ENCODE peak calls at places on chromosomes 13 and 19, in nine cellular contexts. One of them, this sample, is unnamed.

GRCh38 chr13:44329909-44330545 is 43.6 kb upstream of the SERP2 start:
- DNase-seq in dermis blood vessel endothelial cell: no peak
- DNase-seq in ELF-1: no peak
- DNase-seq in iPS-NIHi11: no peak
- DNase-seq in activated CD4-positive, CD25-positive, alpha-beta regulatory T cell: no peak
- DNase-seq in activated naive CD8-positive, alpha-beta T cell treated with anti-CD3 and anti-CD28 coated beads, Interleukin-2, amount 50 U/mL, for 24 hours: no peak
- DNase-seq in H9: no peak
- DNase-seq in activated naive CD4-positive, alpha-beta T cell: no peak
- DNase-seq in CMK: no peak
- DNase-seq in this sample: no peak

GRCh38 chr19:11268783-11269267 is 6.5 kb upstream of the DOCK6 start:
- DNase-seq in dermis blood vessel endothelial cell: peak; percentile 100
- DNase-seq in ELF-1: no peak
- DNase-seq in iPS-NIHi11: no peak
- DNase-seq in activated CD4-positive, CD25-positive, alpha-beta regulatory T cell: no peak
- DNase-seq in activated naive CD8-positive, alpha-beta T cell treated with anti-CD3 and anti-CD28 coated beads, Interleukin-2, amount 50 U/mL, for 24 hours: no peak
- DNase-seq in H9: no peak
- DNase-seq in activated naive CD4-positive, alpha-beta T cell: no peak
- DNase-seq in CMK: peak; percentile 76
- DNase-seq in this sample: no peak

GRCh38 chr19:22784051-22784450 is at the start of gene ZNF99:
- DNase-seq in dermis blood vessel endothelial cell: no peak
- DNase-seq in ELF-1: peak; percentile 1
- DNase-seq in iPS-NIHi11: no peak
- DNase-seq in activated CD4-positive, CD25-positive, alpha-beta regulatory T cell: no peak
- DNase-seq in activated naive CD8-positive, alpha-beta T cell treated with anti-CD3 and anti-CD28 coated beads, Interleukin-2, amount 50 U/mL, for 24 hours: no peak
- DNase-seq in H9: no peak
- DNase-seq in activated naive CD4-positive, alpha-beta T cell: no peak
- DNase-seq in CMK: no peak
- DNase-seq in this sample: peak; percentile 5

GRCh38 chr19:33821871-33822270 is 25.2 kb downstream of the KCTD15 start:
- DNase-seq in dermis blood vessel endothelial cell: no peak
- DNase-seq in ELF-1: no peak
- DNase-seq in iPS-NIHi11: no peak
- DNase-seq in activated CD4-positive, CD25-positive, alpha-beta regulatory T cell: no peak
- DNase-seq in activated naive CD8-positive, alpha-beta T cell treated with anti-CD3 and anti-CD28 coated beads, Interleukin-2, amount 50 U/mL, for 24 hours: no peak
- DNase-seq in H9: no peak
- DNase-seq in activated naive CD4-positive, alpha-beta T cell: no peak
- DNase-seq in CMK: no peak
- DNase-seq in this sample: no peak

GRCh38 chr13:85317781-85318180 is 481.4 kb downstream of the SLITRK6 start:
- DNase-seq in dermis blood vessel endothelial cell: no peak
- DNase-seq in ELF-1: no peak
- DNase-seq in iPS-NIHi11: no peak
- DNase-seq in activated CD4-positive, CD25-positive, alpha-beta regulatory T cell: no peak
- DNase-seq in activated naive CD8-positive, alpha-beta T cell treated with anti-CD3 and anti-CD28 coated beads, Interleukin-2, amount 50 U/mL, for 24 hours: no peak
- DNase-seq in H9: no peak
- DNase-seq in activated naive CD4-positive, alpha-beta T cell: no peak
- DNase-seq in CMK: no peak
- DNase-seq in this sample: no peak

GRCh38 chr19:30535011-30535410 is 162.8 kb downstream of the ZNF536 start:
- DNase-seq in dermis blood vessel endothelial cell: no peak
- DNase-seq in ELF-1: peak; percentile 17
- DNase-seq in iPS-NIHi11: no peak
- DNase-seq in activated CD4-positive, CD25-positive, alpha-beta regulatory T cell: no peak
- DNase-seq in activated naive CD8-positive, alpha-beta T cell treated with anti-CD3 and anti-CD28 coated beads, Interleukin-2, amount 50 U/mL, for 24 hours: no peak
- DNase-seq in H9: no peak
- DNase-seq in activated naive CD4-positive, alpha-beta T cell: no peak
- DNase-seq in CMK: no peak
- DNase-seq in this sample: no peak

GRCh38 chr19:32570081-32570785 is 10.8 kb upstream of the PDCD5 start:
- DNase-seq in dermis blood vessel endothelial cell: peak; percentile 72
- DNase-seq in ELF-1: peak; percentile 54
- DNase-seq in iPS-NIHi11: peak; percentile 48
- DNase-seq in activated CD4-positive, CD25-positive, alpha-beta regulatory T cell: no peak
- DNase-seq in activated naive CD8-positive, alpha-beta T cell treated with anti-CD3 and anti-CD28 coated beads, Interleukin-2, amount 50 U/mL, for 24 hours: peak; percentile 46
- DNase-seq in H9: peak; percentile 65
- DNase-seq in activated naive CD4-positive, alpha-beta T cell: no peak
- DNase-seq in CMK: no peak
- DNase-seq in this sample: no peak

GRCh38 chr19:1068111-1069001 is 1.4 kb downstream of the ARHGAP45 start:
- DNase-seq in dermis blood vessel endothelial cell: no peak
- DNase-seq in ELF-1: no peak
- DNase-seq in iPS-NIHi11: no peak
- DNase-seq in activated CD4-positive, CD25-positive, alpha-beta regulatory T cell: peak; percentile 24
- DNase-seq in activated naive CD8-positive, alpha-beta T cell treated with anti-CD3 and anti-CD28 coated beads, Interleukin-2, amount 50 U/mL, for 24 hours: peak; percentile 76
- DNase-seq in H9: no peak
- DNase-seq in activated naive CD4-positive, alpha-beta T cell: no peak
- DNase-seq in CMK: no peak
- DNase-seq in this sample: no peak

GRCh38 chr13:109509154-109509905 is 277.1 kb downstream of the IRS2 start:
- DNase-seq in dermis blood vessel endothelial cell: no peak
- DNase-seq in ELF-1: no peak
- DNase-seq in iPS-NIHi11: no peak
- DNase-seq in activated CD4-positive, CD25-positive, alpha-beta regulatory T cell: no peak
- DNase-seq in activated naive CD8-positive, alpha-beta T cell treated with anti-CD3 and anti-CD28 coated beads, Interleukin-2, amount 50 U/mL, for 24 hours: no peak
- DNase-seq in H9: no peak
- DNase-seq in activated naive CD4-positive, alpha-beta T cell: no peak
- DNase-seq in CMK: no peak
- DNase-seq in this sample: no peak

GRCh38 chr19:56504581-56504980 is 3.1 kb upstream of the ZNF471 start:
- DNase-seq in dermis blood vessel endothelial cell: no peak
- DNase-seq in ELF-1: no peak
- DNase-seq in iPS-NIHi11: no peak
- DNase-seq in activated CD4-positive, CD25-positive, alpha-beta regulatory T cell: no peak
- DNase-seq in activated naive CD8-positive, alpha-beta T cell treated with anti-CD3 and anti-CD28 coated beads, Interleukin-2, amount 50 U/mL, for 24 hours: no peak
- DNase-seq in H9: no peak
- DNase-seq in activated naive CD4-positive, alpha-beta T cell: no peak
- DNase-seq in CMK: no peak
- DNase-seq in this sample: no peak

GRCh38 chr19:45780146-45780447 is 2.2 kb downstream of the DMPK start:
- DNase-seq in dermis blood vessel endothelial cell: no peak
- DNase-seq in ELF-1: peak; percentile 22
- DNase-seq in iPS-NIHi11: no peak
- DNase-seq in activated CD4-positive, CD25-positive, alpha-beta regulatory T cell: no peak
- DNase-seq in activated naive CD8-positive, alpha-beta T cell treated with anti-CD3 and anti-CD28 coated beads, Interleukin-2, amount 50 U/mL, for 24 hours: no peak
- DNase-seq in H9: no peak
- DNase-seq in activated naive CD4-positive, alpha-beta T cell: no peak
- DNase-seq in CMK: no peak
- DNase-seq in this sample: no peak

GRCh38 chr13:44755872-44756271 is 179.7 kb upstream of the TSC22D1 start:
- DNase-seq in dermis blood vessel endothelial cell: peak; percentile 61
- DNase-seq in ELF-1: no peak
- DNase-seq in iPS-NIHi11: no peak
- DNase-seq in activated CD4-positive, CD25-positive, alpha-beta regulatory T cell: no peak
- DNase-seq in activated naive CD8-positive, alpha-beta T cell treated with anti-CD3 and anti-CD28 coated beads, Interleukin-2, amount 50 U/mL, for 24 hours: no peak
- DNase-seq in H9: no peak
- DNase-seq in activated naive CD4-positive, alpha-beta T cell: no peak
- DNase-seq in CMK: no peak
- DNase-seq in this sample: no peak

GRCh38 chr13:66780814-66781213 is 449.3 kb downstream of the PCDH9 start:
- DNase-seq in dermis blood vessel endothelial cell: no peak
- DNase-seq in ELF-1: no peak
- DNase-seq in iPS-NIHi11: no peak
- DNase-seq in activated CD4-positive, CD25-positive, alpha-beta regulatory T cell: no peak
- DNase-seq in activated naive CD8-positive, alpha-beta T cell treated with anti-CD3 and anti-CD28 coated beads, Interleukin-2, amount 50 U/mL, for 24 hours: no peak
- DNase-seq in H9: no peak
- DNase-seq in activated naive CD4-positive, alpha-beta T cell: no peak
- DNase-seq in CMK: no peak
- DNase-seq in this sample: no peak

GRCh38 chr19:290539-291521 is at the start of gene PLPP2:
- DNase-seq in dermis blood vessel endothelial cell: peak; percentile 37
- DNase-seq in ELF-1: peak; percentile 81
- DNase-seq in iPS-NIHi11: peak; percentile 86
- DNase-seq in activated CD4-positive, CD25-positive, alpha-beta regulatory T cell: no peak
- DNase-seq in activated naive CD8-positive, alpha-beta T cell treated with anti-CD3 and anti-CD28 coated beads, Interleukin-2, amount 50 U/mL, for 24 hours: peak; percentile 27
- DNase-seq in H9: peak; percentile 96
- DNase-seq in activated naive CD4-positive, alpha-beta T cell: no peak
- DNase-seq in CMK: no peak
- DNase-seq in this sample: no peak

GRCh38 chr19:42191855-42192254 is 25.6 kb downstream of the DEDD2 start:
- DNase-seq in dermis blood vessel endothelial cell: no peak
- DNase-seq in ELF-1: no peak
- DNase-seq in iPS-NIHi11: no peak
- DNase-seq in activated CD4-positive, CD25-positive, alpha-beta regulatory T cell: no peak
- DNase-seq in activated naive CD8-positive, alpha-beta T cell treated with anti-CD3 and anti-CD28 coated beads, Interleukin-2, amount 50 U/mL, for 24 hours: peak; percentile 46
- DNase-seq in H9: no peak
- DNase-seq in activated naive CD4-positive, alpha-beta T cell: no peak
- DNase-seq in CMK: no peak
- DNase-seq in this sample: no peak

GRCh38 chr19:8531470-8531869 is 17.5 kb upstream of the ZNF414 start:
- DNase-seq in dermis blood vessel endothelial cell: no peak
- DNase-seq in ELF-1: no peak
- DNase-seq in iPS-NIHi11: no peak
- DNase-seq in activated CD4-positive, CD25-positive, alpha-beta regulatory T cell: no peak
- DNase-seq in activated naive CD8-positive, alpha-beta T cell treated with anti-CD3 and anti-CD28 coated beads, Interleukin-2, amount 50 U/mL, for 24 hours: no peak
- DNase-seq in H9: no peak
- DNase-seq in activated naive CD4-positive, alpha-beta T cell: no peak
- DNase-seq in CMK: no peak
- DNase-seq in this sample: no peak

GRCh38 chr19:18735752-18736151 is 52.3 kb downstream of the CRTC1 start:
- DNase-seq in dermis blood vessel endothelial cell: no peak
- DNase-seq in ELF-1: no peak
- DNase-seq in iPS-NIHi11: no peak
- DNase-seq in activated CD4-positive, CD25-positive, alpha-beta regulatory T cell: no peak
- DNase-seq in activated naive CD8-positive, alpha-beta T cell treated with anti-CD3 and anti-CD28 coated beads, Interleukin-2, amount 50 U/mL, for 24 hours: no peak
- DNase-seq in H9: no peak
- DNase-seq in activated naive CD4-positive, alpha-beta T cell: no peak
- DNase-seq in CMK: no peak
- DNase-seq in this sample: no peak

GRCh38 chr19:43562698-43563241 is 12.6 kb downstream of the XRCC1 start:
- DNase-seq in dermis blood vessel endothelial cell: peak; percentile 83
- DNase-seq in ELF-1: no peak
- DNase-seq in iPS-NIHi11: no peak
- DNase-seq in activated CD4-positive, CD25-positive, alpha-beta regulatory T cell: peak; percentile 61
- DNase-seq in activated naive CD8-positive, alpha-beta T cell treated with anti-CD3 and anti-CD28 coated beads, Interleukin-2, amount 50 U/mL, for 24 hours: peak; percentile 71
- DNase-seq in H9: no peak
- DNase-seq in activated naive CD4-positive, alpha-beta T cell: no peak
- DNase-seq in CMK: peak; percentile 75
- DNase-seq in this sample: peak; percentile 14

GRCh38 chr13:59674616-59675015 is 489.1 kb downstream of the DIAPH3 start:
- DNase-seq in dermis blood vessel endothelial cell: no peak
- DNase-seq in ELF-1: no peak
- DNase-seq in iPS-NIHi11: no peak
- DNase-seq in activated CD4-positive, CD25-positive, alpha-beta regulatory T cell: no peak
- DNase-seq in activated naive CD8-positive, alpha-beta T cell treated with anti-CD3 and anti-CD28 coated beads, Interleukin-2, amount 50 U/mL, for 24 hours: no peak
- DNase-seq in H9: no peak
- DNase-seq in activated naive CD4-positive, alpha-beta T cell: no peak
- DNase-seq in CMK: peak; percentile 12
- DNase-seq in this sample: no peak

This sample was measured in thoracic aorta.